ENCODE peak calls at places on chromosomes 12 and 14, in four cellular contexts. J is thyroid gland, D is tibial nerve, C is IMR-90. Z is an unnamed sample.

GRCh38 chr12:84698576-84699333 is 213.8 kb downstream of the SLC6A15 start:
- DNase-seq in D (no peak), J (no peak), C (no peak), Z (no peak)

GRCh38 chr14:68384335-68384734 is 408.5 kb downstream of the ZFP36L1 start:
- DNase-seq in D (peak), J (peak), C (no peak), Z (peak)

GRCh38 chr14:70011098-70011497 is 131.9 kb downstream of the SMOC1 start:
- DNase-seq in D (no peak), J (no peak), C (no peak), Z (no peak)

GRCh38 chr14:25371053-25371452 is 321.1 kb upstream of the STXBP6 start:
- DNase-seq in C (no peak), J (peak), D (no peak), Z (no peak)

GRCh38 chr14:33948143-33948962 is 2.5 kb downstream of the EGLN3 start:
- DNase-seq in C (no peak), J (no peak), D (no peak), Z (no peak)

GRCh38 chr12:75660107-75660530 is 148.7 kb upstream of the KRR1 start:
- DNase-seq in D (no peak), C (peak), J (no peak), Z (peak)

GRCh38 chr12:90233168-90234100 is 524.8 kb upstream of the ATP2B1 start:
- DNase-seq in J (no peak), C (no peak), D (no peak), Z (peak)

GRCh38 chr12:66804555-66804954 is 125.7 kb upstream of the GRIP1 start:
- DNase-seq in C (no peak), D (no peak), J (no peak), Z (no peak)

GRCh38 chr12:11555743-11556625 is 93.5 kb upstream of the ETV6 start:
- DNase-seq in C (no peak), J (peak), D (no peak), Z (no peak)

GRCh38 chr14:99268776-99269510 is 3.1 kb downstream of the BCL11B start:
- DNase-seq in D (no peak), J (no peak), C (no peak), Z (no peak)

GRCh38 chr12:57813971-57814771 is 4.4 kb downstream of the AVIL start:
- DNase-seq in J (peak), D (no peak), C (no peak), Z (peak)

GRCh38 chr12:104154286-104154685 is 16.3 kb upstream of the NFYB start:
- DNase-seq in D (no peak), J (no peak), C (no peak), Z (no peak)

GRCh38 chr14:61569308-61569707 is 126.0 kb upstream of the HIF1A start:
- DNase-seq in C (no peak), J (no peak), D (no peak), Z (no peak)

GRCh38 chr12:90390947-90391346 is 564.0 kb downstream of the CCER1 start:
- DNase-seq in C (no peak), D (no peak), J (no peak), Z (peak)

GRCh38 chr12:70692681-70693288 is 55.6 kb upstream of the PTPRB start:
- DNase-seq in J (no peak), D (no peak), C (peak), Z (peak)

GRCh38 chr12:91965781-91966180 is 179.9 kb downstream of the BTG1 start:
- DNase-seq in J (no peak), D (no peak), C (no peak), Z (no peak)

GRCh38 chr12:12219664-12220063 is 47.2 kb downstream of the LRP6 start:
- DNase-seq in D (no peak), J (no peak), C (no peak), Z (no peak)

GRCh38 chr12:45518516-45519235 is 210.8 kb upstream of the ARID2 start:
- DNase-seq in J (no peak), D (no peak), C (no peak), Z (no peak)

GRCh38 chr14:87829543-87829942 is 163.4 kb downstream of the GALC start:
- DNase-seq in C (no peak), D (no peak), J (no peak), Z (no peak)

GRCh38 chr12:22409071-22409951 is 74.8 kb upstream of the ST8SIA1 start:
- DNase-seq in J (peak), C (no peak), D (no peak), Z (no peak)

GRCh38 chr12:64008596-64008995 is 164.1 kb downstream of the SRGAP1 start:
- DNase-seq in J (no peak), D (no peak), C (no peak), Z (no peak)

GRCh38 chr12:26891704-26892103 is 46.1 kb downstream of the INTS13 start:
- DNase-seq in C (no peak), J (no peak), D (no peak), Z (no peak)

GRCh38 chr12:63068857-63069442 is 82.1 kb downstream of the AVPR1A start:
- DNase-seq in D (no peak), J (no peak), C (peak), Z (peak)

GRCh38 chr12:4910502-4911315 is 1.0 kb downstream of the KCNA1 start:
- DNase-seq in D (no peak), C (no peak), J (peak), Z (no peak)

GRCh38 chr14:93430319-93430801 is 379 bp upstream of the UNC79 start:
- DNase-seq in D (no peak), J (peak), C (no peak), Z (no peak)

GRCh38 chr12:105676694-105677093 is 346.2 kb downstream of the C12orf75 start:
- DNase-seq in D (no peak), C (no peak), J (peak), Z (no peak)

GRCh38 chr12:67151891-67152290 is 117.3 kb upstream of the CAND1 start:
- DNase-seq in D (no peak), C (no peak), J (no peak), Z (no peak)

GRCh38 chr12:90152897-90153624 is 444.4 kb upstream of the ATP2B1 start:
- DNase-seq in D (no peak), C (no peak), J (no peak), Z (peak)

GRCh38 chr12:66984962-66985361 is 284.2 kb upstream of the CAND1 start:
- DNase-seq in J (no peak), C (no peak), D (no peak), Z (peak)

GRCh38 chr12:6038160-6038559 is 86.3 kb downstream of the VWF start:
- DNase-seq in C (peak), D (no peak), J (no peak), Z (peak)

GRCh38 chr12:89733579-89734201 is 25.1 kb upstream of the ATP2B1 start:
- DNase-seq in D (no peak), C (peak), J (no peak), Z (peak)

GRCh38 chr14:63478024-63478423 is 65.2 kb downstream of the PPP2R5E start:
- DNase-seq in J (no peak), D (no peak), C (no peak), Z (no peak)

GRCh38 chr12:24879644-24880043 is 69.3 kb downstream of the BCAT1 start:
- DNase-seq in C (no peak), D (no peak), J (no peak), Z (no peak)

GRCh38 chr12:118058227-118058626 is 2.8 kb downstream of the WSB2 start:
- DNase-seq in J (no peak), C (no peak), D (no peak), Z (no peak)

GRCh38 chr14:59188461-59189280 is at the start of gene DAAM1:
- DNase-seq in J (peak), C (peak), D (peak), Z (peak)

GRCh38 chr14:101200650-101201516 is 297.4 kb upstream of the RTL1 start:
- DNase-seq in D (no peak), J (no peak), C (no peak), Z (no peak)

DNA sequence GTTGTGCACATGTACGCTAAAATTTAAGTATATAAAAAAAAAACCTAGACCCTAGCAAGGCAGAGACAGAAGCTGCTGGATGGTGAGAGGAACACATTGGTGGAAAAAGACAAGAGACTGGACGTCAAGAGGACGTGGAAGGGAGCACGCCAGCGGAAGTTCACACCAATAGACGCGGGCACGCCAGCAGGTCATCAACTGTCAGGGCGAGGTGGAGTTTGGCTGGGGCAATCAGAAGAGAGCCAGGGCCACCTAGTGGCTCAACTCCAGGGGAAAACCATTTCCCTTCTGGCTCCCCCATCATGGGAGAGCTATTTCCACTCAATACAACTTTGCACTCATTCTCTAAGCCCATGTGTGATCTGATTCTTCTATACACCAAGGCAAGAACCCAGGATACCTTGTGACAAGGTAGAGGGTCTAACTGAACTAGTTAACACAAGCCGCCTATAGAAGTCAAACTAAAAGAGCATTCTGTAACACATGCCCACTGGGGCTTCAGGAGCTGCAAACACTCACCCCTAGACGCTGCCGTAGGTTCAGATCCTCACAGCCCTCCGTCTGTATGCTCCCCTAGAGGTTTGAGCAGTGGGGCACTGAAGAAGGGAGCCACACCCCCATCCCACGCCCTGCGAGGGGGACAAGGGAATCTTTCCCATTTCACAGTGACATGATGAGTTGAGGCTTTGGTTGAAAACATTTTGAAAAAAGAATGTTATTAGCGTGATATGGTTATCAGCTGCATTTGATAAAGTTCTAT is 702.7 kb downstream of the TMTC2 start:
- DNase-seq in J (peak), D (no peak), C (no peak), Z (no peak)
- TF ChIP-seq CTCF in J (no peak), D (no peak), C (no peak), Z (no peak)

GRCh38 chr12:53961025-53961761 is 6.5 kb downstream of the HOXC12 start:
- DNase-seq in D (no peak), C (no peak), J (no peak), Z (no peak)
- TF ChIP-seq CTCF in D (no peak), C (no peak), J (no peak), Z (no peak)

DNA sequence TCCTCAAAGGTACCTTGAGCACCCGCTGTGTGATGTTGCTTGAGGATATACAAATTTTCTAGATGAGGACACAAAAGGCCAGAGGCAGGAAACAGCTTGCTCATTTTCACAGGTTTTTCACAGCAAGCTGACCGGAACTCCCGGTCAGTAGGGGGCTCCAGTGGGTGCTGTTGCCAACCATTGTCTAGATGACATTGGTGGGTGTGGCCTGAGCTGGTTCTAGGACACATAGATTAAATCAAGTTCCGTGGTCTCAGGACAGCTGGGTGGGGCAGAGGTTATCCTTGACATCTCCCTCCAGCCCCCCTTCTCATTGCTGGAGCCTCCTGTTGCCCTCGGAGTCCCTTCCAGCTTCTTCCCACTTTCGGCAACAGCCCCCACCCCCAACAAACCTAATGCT is 153.6 kb upstream of the FKBP4 start:
- DNase-seq in C (peak), J (peak), D (peak), Z (peak)
- TF ChIP-seq CTCF in C (peak), J (no peak), D (no peak), Z (peak)

GRCh38 chr14:89767861-89768268 is 186.7 kb downstream of the EFCAB11 start:
- DNase-seq in J (no peak), D (no peak), C (peak), Z (peak)
- TF ChIP-seq CTCF in J (no peak), D (no peak), C (peak), Z (peak)

GRCh38 chr12:124913474-124914391 is 717 bp downstream of the UBC start:
- DNase-seq in D (peak), J (peak), C (peak), Z (peak)
- TF ChIP-seq CTCF in D (peak), J (no peak), C (peak), Z (peak)

GRCh38 chr14:79951572-79951971 is 259.7 kb downstream of the DIO2 start:
- DNase-seq in J (no peak), C (no peak), D (no peak), Z (no peak)

GRCh38 chr14:79947440-79947839 is 263.9 kb downstream of the DIO2 start:
- DNase-seq in D (no peak), J (no peak), C (no peak), Z (no peak)

GRCh38 chr14:79949906-79950305 is 261.4 kb downstream of the DIO2 start:
- DNase-seq in D (no peak), J (no peak), C (peak), Z (no peak)
- TF ChIP-seq CTCF in D (no peak), J (no peak), C (no peak), Z (no peak)

GRCh38 chr12:33876618-33877017 is 145.7 kb upstream of the ALG10 start:
- DNase-seq in D (no peak), C (no peak), J (no peak), Z (no peak)
- TF ChIP-seq CTCF in D (no peak), C (no peak), J (no peak), Z (no peak)